ENCODE peak calls at places on chromosomes 11 and 22, in four cellular contexts. R is ovary, V is heart left ventricle, K is transverse colon. L is an unnamed sample.

GRCh38 chr11:16713594-16713993 is 24.9 kb upstream of the C11orf58 start:
- DNase-seq in K (no peak), V (no peak), R (no peak), L (no peak)

GRCh38 chr22:40250608-40251007 is 72.9 kb downstream of the TNRC6B start:
- DNase-seq in V (no peak), R (no peak), K (no peak), L (no peak)

GRCh38 chr11:116793476-116794096 is 1.9 kb upstream of the APOA5 start:
- DNase-seq in R (no peak), V (no peak), K (no peak), L (no peak)

GRCh38 chr22:22666307-22667091 is 22.1 kb downstream of the GGTLC2 start:
- DNase-seq in K (peak; percentile 60), V (no peak), R (no peak), L (peak; percentile 66)

GRCh38 chr11:131534611-131535010 is 164.2 kb downstream of the NTM start:
- DNase-seq in V (no peak), K (no peak), R (no peak), L (no peak)

GRCh38 chr11:111046291-111046690 is 199.2 kb upstream of the POU2AF2 start:
- DNase-seq in R (no peak), V (no peak), K (no peak), L (no peak)

GRCh38 chr22:44325718-44326548 is 13.2 kb upstream of the SHISAL1 start:
- DNase-seq in V (no peak), K (no peak), R (no peak), L (no peak)

GRCh38 chr11:72696866-72697428 is 22.7 kb upstream of the PDE2A start:
- DNase-seq in V (peak; percentile 81), K (no peak), R (no peak), L (no peak)

GRCh38 chr11:128511712-128512111 is 75.6 kb downstream of the ETS1 start:
- DNase-seq in V (no peak), R (no peak), K (no peak), L (no peak)

DNA sequence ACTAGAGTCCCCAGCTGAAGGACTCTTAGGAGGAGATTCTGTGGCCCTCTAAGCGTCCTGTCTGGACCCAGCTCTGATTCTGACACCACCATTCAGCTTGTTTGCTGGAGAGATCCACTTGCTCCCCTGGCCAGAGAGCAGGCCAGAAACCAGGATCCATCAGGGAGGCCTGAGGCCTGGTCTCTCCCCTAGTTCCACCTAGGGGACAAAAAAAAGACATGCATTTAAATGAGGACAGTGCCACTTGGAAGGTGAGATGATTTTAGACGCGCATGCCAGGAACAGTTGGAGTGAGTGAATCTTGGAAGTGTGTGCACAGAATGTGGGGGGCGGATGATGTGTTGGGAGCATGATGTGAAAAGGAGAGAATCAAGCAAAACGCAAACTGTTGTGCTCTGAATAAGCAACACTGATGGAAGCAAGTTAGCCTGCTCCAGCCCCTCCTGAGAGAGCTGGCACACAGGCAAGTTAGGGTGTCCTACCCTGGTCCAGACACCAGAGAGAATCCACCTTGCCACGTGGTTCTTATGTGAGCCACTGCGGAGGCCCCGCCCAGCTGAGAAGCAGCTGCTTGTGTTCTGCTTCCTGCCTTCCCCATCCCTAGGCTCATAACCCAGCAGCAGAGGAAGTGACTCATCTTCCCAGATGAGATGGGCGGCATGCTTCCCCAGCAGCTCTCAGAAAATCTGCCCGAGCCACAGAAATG is 8.0 kb upstream of the SLCO2B1 start:
- DNase-seq in V (peak; percentile 87), R (peak; percentile 25), K (peak; percentile 70), L (peak; percentile 70)
- TF ChIP-seq CTCF in V (no peak), R (no peak), K (peak; percentile 20), L (no peak)

DNA sequence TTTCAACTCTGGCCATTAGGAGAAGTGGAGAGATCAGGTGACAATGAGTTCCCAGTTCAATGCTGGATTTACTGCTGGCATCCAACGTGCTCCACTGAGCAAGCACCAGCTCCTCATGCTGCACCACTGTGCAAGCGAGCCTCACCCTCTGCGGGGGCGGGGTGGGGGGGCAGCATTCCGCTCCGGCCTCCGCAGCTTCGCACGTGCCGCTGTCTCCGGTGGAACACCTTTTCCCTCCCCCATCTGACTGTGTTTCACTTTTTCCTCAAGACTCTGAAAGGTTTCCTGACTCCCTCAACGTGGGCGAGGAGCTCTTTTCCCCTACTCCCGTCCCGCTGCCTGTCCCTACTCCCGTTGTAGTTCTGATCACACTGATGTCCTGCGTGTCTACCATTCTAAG is 835 bp upstream of the RHOD start:
- DNase-seq in V (no peak), R (no peak), K (no peak), L (no peak)
- TF ChIP-seq POLR2A in V (no peak), R (no peak), K (no peak), L (no peak)

GRCh38 chr11:119583585-119583984 is 145.4 kb downstream of the NECTIN1 start:
- DNase-seq in R (no peak), K (no peak), V (no peak), L (no peak)
- TF ChIP-seq CTCF in R (no peak), K (no peak), V (no peak), L (no peak)

GRCh38 chr11:95108159-95108611 is 18.5 kb downstream of the ENDOD1 start:
- DNase-seq in R (no peak), K (peak; percentile 29), V (no peak), L (no peak)
- TF ChIP-seq POLR2A in R (no peak), K (no peak), V (no peak), L (no peak)

GRCh38 chr11:44057340-44057739 is 8.7 kb upstream of the ACCS start:
- DNase-seq in V (no peak), K (no peak), R (no peak), L (no peak)
- TF ChIP-seq CTCF in V (no peak), K (no peak), R (no peak), L (no peak)

GRCh38 chr11:33040127-33040861 is 922 bp downstream of the TCP11L1 start:
- DNase-seq in R (no peak), K (no peak), V (no peak), L (no peak)

GRCh38 chr11:33043221-33043833 is 4.0 kb downstream of the TCP11L1 start:
- DNase-seq in K (no peak), V (no peak), R (no peak), L (no peak)

GRCh38 chr11:33040862-33041453 is 1.6 kb downstream of the TCP11L1 start:
- DNase-seq in V (no peak), R (no peak), K (no peak), L (no peak)

GRCh38 chr11:33034983-33035382 is 4.4 kb upstream of the TCP11L1 start:
- DNase-seq in V (no peak), K (no peak), R (no peak), L (no peak)

DNA sequence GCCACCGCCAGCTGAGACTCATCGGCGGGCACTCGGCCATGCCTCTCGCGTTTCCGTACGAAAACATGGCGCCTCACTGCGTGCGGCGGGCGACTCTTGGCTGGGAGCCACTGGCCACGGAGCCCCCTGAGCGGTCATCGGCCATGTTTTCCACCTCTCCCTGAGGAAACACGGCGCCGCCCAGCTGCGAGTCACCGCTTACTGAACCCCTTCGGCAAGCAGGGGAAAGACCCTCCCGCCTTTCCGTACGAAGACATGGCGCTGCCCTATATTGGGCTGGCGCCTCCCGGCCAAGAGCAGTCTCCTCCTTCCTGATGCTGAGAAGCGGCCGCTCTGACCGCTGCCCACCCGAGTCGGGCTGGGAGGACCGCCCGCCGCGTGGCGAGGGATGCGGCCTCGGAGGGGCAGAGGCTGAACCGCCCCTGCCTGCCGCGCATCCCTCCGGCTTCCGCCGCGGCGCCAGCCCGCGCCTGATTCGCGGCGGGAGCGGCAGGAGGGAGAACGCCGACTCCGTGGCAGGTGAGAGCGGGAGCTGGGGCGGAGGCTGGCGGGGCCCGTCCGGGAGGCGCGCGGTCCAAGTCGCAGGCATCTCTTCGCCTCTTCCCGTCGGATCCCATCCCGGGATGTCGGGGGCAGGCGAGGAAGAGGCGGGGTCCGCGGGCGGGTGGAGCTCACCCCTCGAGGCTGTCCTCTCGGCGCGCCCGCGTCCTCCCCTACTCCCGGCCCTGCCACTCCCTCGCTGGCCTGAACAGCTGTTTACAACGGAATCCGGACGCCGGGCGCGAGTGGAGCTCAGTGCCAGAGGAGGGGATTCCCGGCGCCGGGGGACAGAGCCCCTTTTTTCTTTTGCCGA is at the start of gene TCP11L1:
- DNase-seq in V (peak; percentile 97), K (peak; percentile 93), R (peak; percentile 94), L (peak; percentile 90)
- TF ChIP-seq POLR2A in V (peak; percentile 39), K (peak; percentile 76), R (peak; percentile 75), L (peak; percentile 65)

GRCh38 chr11:108025387-108026080 is 16.8 kb downstream of the CUL5 start:
- DNase-seq in V (no peak), K (no peak), R (no peak), L (no peak)

GRCh38 chr11:108032800-108033199 is 24.1 kb downstream of the CUL5 start:
- DNase-seq in R (no peak), V (no peak), K (no peak), L (no peak)

DNA sequence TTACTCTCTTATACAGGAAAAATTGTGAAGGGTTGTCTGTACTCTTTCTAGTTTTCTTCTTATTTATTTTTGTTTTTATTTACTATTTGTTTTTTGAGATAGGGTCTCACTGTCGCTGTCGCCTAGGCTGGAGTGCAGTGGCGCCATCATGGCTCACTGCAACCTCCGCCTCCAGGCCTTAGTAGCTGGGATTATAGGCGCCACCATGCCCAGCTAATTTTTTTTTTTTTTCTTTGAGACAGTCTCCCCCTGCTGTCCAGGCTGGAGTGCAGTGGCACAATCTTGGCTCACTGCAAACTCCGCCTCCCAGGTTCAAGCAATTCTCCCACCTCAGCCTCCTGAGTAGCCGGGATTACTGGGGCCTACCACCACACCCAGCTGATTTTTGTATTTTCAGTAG is 18.4 kb downstream of the CUL5 start:
- DNase-seq in K (no peak), R (no peak), V (no peak), L (no peak)
- TF ChIP-seq CTCF in K (no peak), R (no peak), V (no peak), L (no peak)

GRCh38 chr11:45468265-45468856 is 182.2 kb upstream of the SYT13 start:
- DNase-seq in K (no peak), V (no peak), R (no peak), L (no peak)
- TF ChIP-seq POLR2A in K (no peak), V (no peak), R (no peak), L (no peak)

DNA sequence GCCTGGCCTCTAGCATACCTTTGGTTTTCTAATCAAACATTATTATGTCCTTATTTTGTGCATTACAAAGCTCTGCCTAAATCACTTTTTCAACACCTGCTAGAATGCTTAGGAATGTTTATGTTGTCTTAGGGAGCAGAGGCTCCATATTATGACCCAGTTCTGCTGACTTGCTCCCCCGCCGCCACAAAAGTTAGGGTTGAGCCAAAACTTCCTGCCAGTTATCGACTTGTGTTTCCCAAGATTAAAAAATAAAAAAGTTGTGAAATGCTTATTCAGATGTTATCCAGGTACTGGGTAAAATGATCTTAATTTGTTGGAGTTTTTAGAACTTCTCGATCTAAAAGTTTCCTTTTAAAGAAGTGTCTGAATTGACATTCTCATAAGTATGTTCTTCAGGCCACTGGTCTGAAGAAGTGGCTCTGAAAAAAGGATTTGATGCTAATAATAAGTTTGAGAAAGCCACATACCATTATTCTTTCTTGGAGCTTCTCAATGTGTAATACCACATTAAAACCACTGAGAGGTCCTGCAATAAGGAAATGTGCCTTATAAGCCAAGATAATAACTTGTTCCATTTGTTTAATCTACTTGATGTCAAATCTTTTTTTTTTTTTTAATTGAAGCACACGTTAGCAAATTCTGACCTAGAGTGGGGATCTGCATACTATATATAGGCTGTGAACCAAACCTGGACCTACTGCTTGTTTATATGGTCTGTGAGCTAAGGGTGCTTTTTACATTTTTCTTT is 2.2 kb downstream of the RNF185 start:
- DNase-seq in V (no peak), R (no peak), K (no peak), L (no peak)
- TF ChIP-seq CTCF in V (no peak), R (no peak), K (peak; percentile 46), L (peak; percentile 25)